ENCODE peak calls at places on chromosomes 11 and 22, in six cellular contexts. X is DND-41, A is trophoblast cell, I is A549, O is neural progenitor cell, V is thoracic aorta. M is an unnamed sample.

GRCh38 chr11:45803981-45804805 is 756 bp upstream of the SLC35C1 start:
- DNase-seq in X (peak; percentile 70), A (peak; percentile 3), I (peak; percentile 72), O (peak; percentile 79), V (peak; percentile 21), M (peak; percentile 61)

GRCh38 chr22:33112606-33113005 is 54.4 kb upstream of the SYN3 start:
- DNase-seq in X (no peak), A (no peak), I (no peak), O (no peak), V (no peak), M (no peak)

GRCh38 chr11:8258289-8258688 is 5.4 kb downstream of the LMO1 start:
- DNase-seq in X (no peak), A (no peak), I (no peak), O (no peak), V (no peak), M (no peak)

GRCh38 chr11:118274184-118274583 is 10.1 kb upstream of the MPZL2 start:
- DNase-seq in X (no peak), A (no peak), I (no peak), O (no peak), V (no peak), M (no peak)

GRCh38 chr22:29308791-29309262 is 2.4 kb downstream of the GAS2L1 start:
- DNase-seq in X (no peak), A (no peak), I (no peak), O (no peak), V (no peak), M (peak; percentile 32)

GRCh38 chr11:112268406-112268805 is 7.7 kb upstream of the PLET1 start:
- DNase-seq in X (no peak), A (no peak), I (no peak), O (no peak), V (no peak), M (no peak)

GRCh38 chr22:21449531-21450319 is 17.5 kb upstream of the TMEM191C start:
- DNase-seq in X (no peak), A (no peak), I (no peak), O (peak; percentile 6), V (no peak), M (no peak)

GRCh38 chr11:3165152-3165705 is at the start of gene OSBPL5:
- DNase-seq in X (peak; percentile 85), A (no peak), I (peak; percentile 22), O (peak; percentile 81), V (no peak), M (peak; percentile 28)

GRCh38 chr11:64649304-64649703 is 58.3 kb downstream of the SLC22A12 start:
- DNase-seq in X (peak; percentile 15), A (no peak), I (peak; percentile 39), O (peak; percentile 85), V (no peak), M (no peak)

GRCh38 chr22:37965940-37966664 is 12.6 kb downstream of the POLR2F start:
- DNase-seq in X (no peak), A (no peak), I (no peak), O (no peak), V (no peak), M (no peak)

GRCh38 chr11:47869548-47870393 is 21.6 kb upstream of the NUP160 start:
- DNase-seq in X (no peak), A (no peak), I (peak; percentile 58), O (no peak), V (no peak), M (no peak)

GRCh38 chr22:31474743-31475142 is 14.9 kb downstream of the EIF4ENIF1 start:
- DNase-seq in X (no peak), A (no peak), I (no peak), O (no peak), V (no peak), M (no peak)

GRCh38 chr11:13140028-13140870 is 131.1 kb downstream of the RASSF10 start:
- DNase-seq in X (peak; percentile 17), A (no peak), I (peak; percentile 96), O (no peak), V (no peak), M (no peak)

GRCh38 chr22:37300551-37301017 is 18.3 kb downstream of the CYTH4 start:
- DNase-seq in X (peak; percentile 23), A (no peak), I (no peak), O (no peak), V (no peak), M (peak; percentile 51)

GRCh38 chr11:110907629-110908028 is 195.4 kb upstream of the ARHGAP20 start:
- DNase-seq in X (peak; percentile 43), A (no peak), I (peak; percentile 5), O (no peak), V (no peak), M (no peak)

GRCh38 chr11:63937713-63938480 is 905 bp upstream of the NAA40 start:
- DNase-seq in X (no peak), A (peak; percentile 20), I (no peak), O (peak; percentile 47), V (no peak), M (no peak)

GRCh38 chr22:37337204-37337943 is 55.1 kb downstream of the CYTH4 start:
- DNase-seq in X (no peak), A (no peak), I (peak; percentile 34), O (no peak), V (no peak), M (no peak)

GRCh38 chr11:132821027-132821426 is 711.3 kb downstream of the OPCML start:
- DNase-seq in X (no peak), A (no peak), I (no peak), O (no peak), V (no peak), M (no peak)

GRCh38 chr11:15006139-15006759 is 34.1 kb upstream of the CALCA start:
- DNase-seq in X (peak; percentile 26), A (peak; percentile 10), I (peak; percentile 56), O (peak; percentile 26), V (no peak), M (peak; percentile 39)

DNA sequence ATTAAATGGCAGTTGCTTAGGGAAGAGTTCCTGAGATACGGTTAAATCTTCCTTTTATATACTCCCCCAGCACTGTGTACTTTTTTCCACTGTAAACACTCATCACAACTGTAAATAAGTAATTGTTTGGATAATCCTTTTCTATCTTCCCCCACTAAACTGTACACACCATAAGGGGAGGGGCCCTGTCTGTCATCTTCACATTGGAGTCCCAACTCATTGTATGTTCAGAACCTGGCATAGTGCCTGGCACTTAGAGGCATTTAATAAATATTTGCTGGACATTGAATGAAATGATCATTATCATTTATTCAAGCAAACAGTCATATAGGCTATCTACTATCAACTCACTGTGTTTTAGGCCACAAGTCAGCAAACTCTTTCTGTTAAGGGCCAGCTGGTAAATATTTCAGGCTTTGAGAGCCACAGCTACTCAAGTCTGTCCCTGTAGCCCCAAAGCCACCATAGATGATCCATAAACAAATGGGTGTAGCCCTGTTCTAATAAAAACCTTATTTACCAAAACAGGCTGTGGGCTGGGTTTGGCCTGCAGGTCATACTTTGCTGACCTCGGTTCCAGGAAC is 70.0 kb downstream of the AMOTL1 start:
- DNase-seq in X (no peak), A (no peak), I (peak; percentile 43), O (no peak), V (no peak), M (no peak)
- H3K27ac ChIP-seq in X (no peak overlapping the region), A (no peak overlapping the region), I (no peak overlapping the region), O (no peak overlapping the region), V (no peak overlapping the region), M (no peak overlapping the region)

GRCh38 chr11:121459413-121460041 is 6.8 kb upstream of the SORL1-AS1 start:
- DNase-seq in X (no peak), A (no peak), I (no peak), O (no peak), V (no peak), M (peak; percentile 67)
- H3K27ac ChIP-seq in X (no peak overlapping the region), A (no peak overlapping the region), I (no peak overlapping the region), O (no peak overlapping the region), V (no peak overlapping the region), M (peak overlapping the region; percentile 44)

GRCh38 chr22:43160497-43161126 is 9.3 kb downstream of the TSPO start:
- DNase-seq in X (no peak), A (no peak), I (no peak), O (no peak), V (no peak), M (no peak)

GRCh38 chr22:43157874-43158546 is 6.7 kb downstream of the TSPO start:
- DNase-seq in X (no peak), A (no peak), I (no peak), O (no peak), V (no peak), M (no peak)

GRCh38 chr22:43155789-43156188 is 4.4 kb downstream of the TSPO start:
- DNase-seq in X (no peak), A (no peak), I (no peak), O (no peak), V (no peak), M (no peak)

GRCh38 chr22:43159484-43160178 is 8.3 kb downstream of the TSPO start:
- DNase-seq in X (no peak), A (no peak), I (peak; percentile 22), O (peak; percentile 70), V (no peak), M (no peak)

GRCh38 chr22:43158778-43159483 is 7.6 kb downstream of the TSPO start:
- DNase-seq in X (no peak), A (no peak), I (no peak), O (no peak), V (no peak), M (no peak)
- H3K27ac ChIP-seq in X (no peak overlapping the region), A (no peak overlapping the region), I (no peak overlapping the region), O (no peak overlapping the region), V (no peak overlapping the region), M (no peak overlapping the region)

GRCh38 chr11:67397536-67397935 is 4.1 kb downstream of the PPP1CA start:
- DNase-seq in X (no peak), A (peak; percentile 54), I (no peak), O (no peak), V (no peak), M (no peak)
- H3K27ac ChIP-seq in X (peak overlapping the region; percentile 58), A (no peak overlapping the region), I (no peak overlapping the region), O (no peak overlapping the region), V (no peak overlapping the region), M (peak overlapping the region; percentile 42)

GRCh38 chr11:76147106-76147735 is 59.1 kb downstream of the WNT11 start:
- DNase-seq in X (no peak), A (no peak), I (no peak), O (no peak), V (no peak), M (no peak)
- H3K27ac ChIP-seq in X (no peak overlapping the region), A (no peak overlapping the region), I (no peak overlapping the region), O (no peak overlapping the region), V (no peak overlapping the region), M (no peak overlapping the region)

DNA sequence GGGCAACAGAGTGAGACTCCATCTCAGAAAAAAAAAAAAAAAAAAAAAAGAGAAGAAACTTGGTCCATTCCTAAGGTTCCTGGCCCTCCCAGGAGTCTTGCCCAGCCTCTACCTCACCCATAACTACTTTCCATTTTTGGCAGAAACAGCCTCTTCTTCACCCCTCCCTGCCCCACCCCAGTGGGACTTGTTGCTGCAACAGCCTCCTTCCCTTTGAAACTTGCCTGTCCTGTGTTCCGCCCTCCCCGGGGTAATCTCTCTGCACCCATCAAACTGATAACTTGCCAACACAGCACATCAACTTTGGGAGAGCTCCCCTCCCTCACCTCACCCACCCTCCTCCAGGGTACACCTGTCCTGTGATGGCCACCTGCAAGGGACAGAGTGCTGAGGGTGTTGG is 10.0 kb upstream of the FAM83F start:
- DNase-seq in X (no peak), A (no peak), I (no peak), O (no peak), V (no peak), M (no peak)
- H3K27ac ChIP-seq in X (no peak overlapping the region), A (no peak overlapping the region), I (no peak overlapping the region), O (no peak overlapping the region), V (no peak overlapping the region), M (no peak overlapping the region)

GRCh38 chr11:117126223-117126965 is 17.7 kb upstream of the PAFAH1B2 start:
- DNase-seq in X (no peak), A (no peak), I (no peak), O (no peak), V (no peak), M (no peak)
- H3K27ac ChIP-seq in X (no peak overlapping the region), A (no peak overlapping the region), I (no peak overlapping the region), O (no peak overlapping the region), V (no peak overlapping the region), M (no peak overlapping the region)

M was measured in CD4-positive, alpha-beta memory T cell.